ENCODE peak calls at places on chromosomes 1 and 21, in six cellular contexts. J, U, V, Z, C and T are unnamed samples. For H3K36me3, the result is how much of the 10 kb centered on the place peaks cover.

GRCh38 chr1:17922833-17923232 is 167.7 kb downstream of the ACTL8 start:
- DNase-seq in Z (peak), J (peak), U (peak), V (no peak), C (peak), T (no peak)

GRCh38 chr1:151790940-151791651 is 796 bp upstream of the TDRKH start:
- DNase-seq in U (no peak), J (peak), C (peak), V (no peak), Z (peak), T (no peak)

GRCh38 chr21:42350271-42350885 is 416 bp downstream of the TFF2 start:
- DNase-seq in C (no peak), J (no peak), V (no peak), U (no peak), Z (no peak), T (no peak)

GRCh38 chr1:244826712-244827111 is 8.7 kb upstream of the COX20 start:
- DNase-seq in Z (no peak), V (no peak), J (no peak), U (no peak), C (no peak), T (no peak)

GRCh38 chr21:35925497-35925896 is 134.8 kb downstream of the SETD4 start:
- DNase-seq in V (peak), J (no peak), Z (no peak), U (peak), C (no peak), T (peak)

GRCh38 chr1:160748877-160749269 is 9.8 kb downstream of the SLAMF7 start:
- DNase-seq in J (no peak), V (no peak), Z (no peak), U (no peak), C (no peak), T (peak)

GRCh38 chr1:229887043-229887822 is 179.8 kb upstream of the GALNT2 start:
- DNase-seq in J (no peak), Z (no peak), U (no peak), V (no peak), C (no peak), T (peak)

GRCh38 chr1:65658122-65658521 is 134.6 kb upstream of the PDE4B start:
- DNase-seq in U (peak), V (no peak), C (no peak), J (no peak), Z (no peak), T (peak)

GRCh38 chr1:59218521-59219236 is 78.2 kb upstream of the FGGY start:
- DNase-seq in J (no peak), Z (no peak), V (no peak), C (no peak), U (no peak), T (no peak)

GRCh38 chr1:209435654-209436566 is 147.6 kb upstream of the CAMK1G start:
- DNase-seq in V (peak), J (peak), C (peak), U (peak), Z (peak), T (peak)

GRCh38 chr1:41599912-41600311 is 115.4 kb upstream of the EDN2 start:
- DNase-seq in J (no peak), Z (peak), C (no peak), U (no peak), V (no peak), T (no peak)

GRCh38 chr1:204443871-204444581 is 32.4 kb upstream of the PPP1R15B start:
- DNase-seq in J (no peak), Z (no peak), U (no peak), V (no peak), C (no peak), T (peak)

GRCh38 chr1:15950302-15950701 is 25.6 kb downstream of the ZBTB17 start:
- DNase-seq in J (no peak), U (no peak), Z (no peak), V (no peak), C (no peak), T (no peak)

GRCh38 chr1:28062806-28063205 is 25.6 kb downstream of the EYA3 start:
- DNase-seq in C (no peak), U (peak), V (no peak), Z (no peak), J (no peak), T (peak)

GRCh38 chr1:115545791-115546733 is 95.7 kb upstream of the VANGL1 start:
- DNase-seq in J (peak), U (peak), C (peak), V (peak), Z (peak), T (peak)

GRCh38 chr1:72516826-72517225 is 234.5 kb upstream of the NEGR1 start:
- DNase-seq in U (no peak), C (no peak), V (no peak), Z (no peak), J (no peak), T (no peak)

GRCh38 chr1:3711780-3712451 is 40.3 kb upstream of the CCDC27 start:
- DNase-seq in V (peak), C (no peak), J (no peak), Z (no peak), U (no peak), T (peak)

GRCh38 chr21:46152939-46153258 is 2.5 kb downstream of the FTCD start:
- DNase-seq in V (no peak), C (no peak), Z (no peak), J (no peak), U (no peak), T (no peak)

GRCh38 chr1:203495845-203496244 is 1.9 kb downstream of the OPTC start:
- DNase-seq in J (no peak), U (no peak), Z (no peak), V (no peak), C (no peak), T (no peak)

GRCh38 chr1:209048961-209049669 is 534.4 kb upstream of the CAMK1G start:
- DNase-seq in U (no peak), V (no peak), Z (peak), C (no peak), J (no peak), T (no peak)

GRCh38 chr1:197397899-197398298 is 129.8 kb downstream of the CRB1 start:
- DNase-seq in U (no peak), J (no peak), V (no peak), C (no peak), Z (no peak), T (no peak)

GRCh38 chr1:50605186-50605875 is 182.1 kb upstream of the DMRTA2 start:
- DNase-seq in C (peak), U (peak), V (peak), Z (peak), J (peak), T (peak)

GRCh38 chr1:27391511-27392095 is 819 bp upstream of the GPR3 start:
- DNase-seq in J (peak), V (peak), C (peak), Z (peak), U (peak), T (peak)

GRCh38 chr1:28518000-28518744 is 12.3 kb downstream of the RCC1 start:
- DNase-seq in Z (peak), J (peak), U (peak), C (peak), V (peak), T (peak)

GRCh38 chr1:202164271-202165037 is 4.1 kb upstream of the PTPN7 start:
- DNase-seq in C (peak), Z (no peak), J (no peak), U (no peak), V (no peak), T (no peak)

GRCh38 chr1:86762336-86762735 is 58.0 kb downstream of the SH3GLB1 start:
- DNase-seq in C (no peak), J (no peak), V (no peak), Z (no peak), U (no peak), T (no peak)

GRCh38 chr21:26572668-26573381 is at the start of gene CYYR1:
- DNase-seq in U (peak), Z (peak), J (peak), C (peak), V (no peak), T (no peak)

GRCh38 chr1:62312698-62313097 is 6.5 kb downstream of the KANK4 start:
- DNase-seq in J (no peak), Z (no peak), V (no peak), U (no peak), C (no peak), T (no peak)

GRCh38 chr1:21801100-21801499 is 11.0 kb upstream of the LDLRAD2 start:
- DNase-seq in Z (no peak), U (no peak), C (no peak), J (no peak), V (no peak), T (peak)

GRCh38 chr1:233224291-233224690 is 71.2 kb downstream of the PCNX2 start:
- DNase-seq in J (no peak), V (no peak), C (no peak), U (no peak), Z (no peak), T (no peak)

GRCh38 chr1:39472826-39473225 is 18.6 kb upstream of the BMP8A start:
- DNase-seq in J (no peak), V (no peak), Z (no peak), C (no peak), U (no peak), T (no peak)
- H3K36me3 ChIP-seq in J (under half), V (under half), Z (under half), C (under half), U (half or more), T (under half)

GRCh38 chr1:36529762-36530260 is 47.1 kb upstream of the CSF3R start:
- DNase-seq in C (no peak), J (no peak), U (no peak), V (no peak), Z (no peak), T (no peak)

GRCh38 chr1:36530261-36530660 is 47.5 kb upstream of the CSF3R start:
- DNase-seq in C (no peak), U (no peak), Z (no peak), V (no peak), J (no peak), T (no peak)

GRCh38 chr1:36530791-36531190 is 48.1 kb upstream of the CSF3R start:
- DNase-seq in Z (no peak), U (no peak), J (no peak), V (no peak), C (no peak), T (no peak)

GRCh38 chr1:36531833-36532232 is 49.1 kb upstream of the CSF3R start:
- DNase-seq in V (no peak), Z (no peak), C (no peak), U (no peak), J (no peak), T (no peak)

GRCh38 chr1:36528361-36529349 is 45.9 kb upstream of the CSF3R start:
- DNase-seq in U (no peak), Z (peak), V (no peak), C (peak), J (no peak), T (no peak)
- TF ChIP-seq CTCF in U (no peak), Z (peak), V (no peak), C (no peak), J (no peak), T (no peak)

DNA sequence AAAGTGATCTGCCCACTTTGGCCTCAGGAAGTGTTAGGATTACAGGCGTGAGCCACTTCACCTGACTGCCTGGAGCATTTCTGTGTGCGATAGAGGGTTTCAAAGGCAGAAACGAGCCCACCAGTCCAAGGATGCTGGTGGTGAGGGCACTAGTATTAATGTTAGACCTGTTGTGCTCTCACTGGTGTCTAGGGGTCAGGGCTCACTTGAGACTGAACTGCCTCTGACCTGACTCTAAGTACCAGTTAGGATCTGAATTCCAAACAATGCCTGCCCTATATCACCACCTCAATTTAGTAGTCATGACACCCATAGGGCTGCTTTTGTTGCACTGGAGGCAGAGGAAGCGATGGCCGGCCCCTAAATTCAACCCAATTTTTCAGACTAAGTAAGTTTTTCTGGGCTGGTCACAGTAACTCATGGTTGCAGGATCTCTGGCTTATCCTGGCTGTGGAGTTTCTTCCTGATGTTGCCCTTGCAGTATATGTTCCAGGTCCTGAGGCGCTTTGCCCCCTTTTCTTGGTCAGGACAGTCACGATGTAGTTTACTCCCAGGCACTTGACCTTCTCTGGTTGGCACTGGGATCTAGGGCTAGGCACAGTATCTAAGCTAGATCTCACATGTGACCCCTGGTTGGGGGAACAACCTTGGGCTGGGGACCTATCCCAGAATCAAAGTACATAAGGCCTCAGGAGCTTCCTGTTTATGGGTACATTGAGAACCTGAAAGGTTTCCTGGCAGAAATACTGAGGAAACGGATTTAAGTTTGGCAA is 4.5 kb downstream of the CCDC17 start:
- DNase-seq in J (no peak), C (no peak), Z (peak), U (no peak), V (no peak), T (no peak)
- H3K36me3 ChIP-seq in J (under half), C (under half), Z (under half), U (under half), V (under half), T (under half)

DNA sequence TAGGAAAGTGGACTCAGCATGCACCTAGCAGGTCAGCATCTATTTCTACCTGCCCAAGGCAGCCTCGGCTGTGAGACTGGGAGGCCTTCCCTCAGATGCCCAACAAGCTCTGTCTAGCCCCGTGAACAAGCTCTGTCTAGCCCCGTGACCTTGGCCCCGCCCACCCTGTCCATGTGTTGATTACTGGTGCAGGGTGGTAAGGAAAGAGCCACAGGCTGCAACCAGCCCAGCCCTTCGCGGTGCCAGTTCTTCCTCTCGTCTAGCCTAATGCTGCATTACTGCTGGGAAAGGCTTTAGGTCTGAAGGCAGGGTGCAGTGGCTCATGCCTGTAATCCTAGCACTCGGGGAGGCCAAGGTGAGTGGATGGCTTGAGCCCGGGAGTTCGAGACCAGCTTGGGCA is 2.2 kb downstream of the GPR153 start:
- DNase-seq in C (no peak), Z (no peak), U (no peak), J (no peak), V (no peak), T (peak)
- TF ChIP-seq CTCF in C (no peak), Z (no peak), U (no peak), J (no peak), V (no peak), T (no peak)

GRCh38 chr21:44803651-44804050 is 2.0 kb upstream of the UBE2G2 start:
- DNase-seq in C (no peak), U (no peak), Z (no peak), J (no peak), V (no peak), T (no peak)
- H3K36me3 ChIP-seq in C (under half), U (under half), Z (under half), J (under half), V (under half), T (under half)